ENCODE peak calls at places on chromosome 4, in four cellular contexts. X, V, J and R are unnamed samples.

GRCh38 chr4:24560770-24561415 is 23.5 kb downstream of the DHX15 start:
- DNase-seq in J (peak; percentile 74), X (no peak), V (no peak), R (no peak)

GRCh38 chr4:140769209-140769608 is 13.0 kb upstream of the TBC1D9 start:
- DNase-seq in V (no peak), J (no peak), X (no peak), R (no peak)

GRCh38 chr4:41977709-41978108 is 3.8 kb upstream of the DCAF4L1 start:
- DNase-seq in J (peak; percentile 57), V (peak; percentile 38), X (no peak), R (no peak)

GRCh38 chr4:59647500-59647899 is 1552.6 kb upstream of the ADGRL3 start:
- DNase-seq in X (no peak), J (no peak), V (no peak), R (no peak)

GRCh38 chr4:150001815-150002214 is 76.4 kb upstream of the DCLK2 start:
- DNase-seq in X (no peak), V (no peak), J (peak; percentile 59), R (peak; percentile 21)

GRCh38 chr4:924107-925096 is 7.7 kb downstream of the GAK start:
- DNase-seq in J (peak; percentile 78), V (peak; percentile 76), X (no peak), R (no peak)

GRCh38 chr4:73692284-73692683 is 48.1 kb upstream of the CXCL8 start:
- DNase-seq in X (no peak), V (no peak), J (no peak), R (no peak)

GRCh38 chr4:37682701-37683401 is 3.3 kb downstream of the RELL1 start:
- DNase-seq in X (no peak), J (no peak), V (peak; percentile 48), R (no peak)

GRCh38 chr4:38204317-38205060 is 244.3 kb downstream of the PTTG2 start:
- DNase-seq in X (no peak), J (no peak), V (no peak), R (no peak)

GRCh38 chr4:113142351-113142750 is 92.9 kb downstream of the ANK2 start:
- DNase-seq in V (no peak), J (no peak), X (no peak), R (no peak)

GRCh38 chr4:147138171-147138570 is 192.5 kb upstream of the TTC29 start:
- DNase-seq in V (peak; percentile 54), X (no peak), J (peak; percentile 33), R (no peak)

DNA sequence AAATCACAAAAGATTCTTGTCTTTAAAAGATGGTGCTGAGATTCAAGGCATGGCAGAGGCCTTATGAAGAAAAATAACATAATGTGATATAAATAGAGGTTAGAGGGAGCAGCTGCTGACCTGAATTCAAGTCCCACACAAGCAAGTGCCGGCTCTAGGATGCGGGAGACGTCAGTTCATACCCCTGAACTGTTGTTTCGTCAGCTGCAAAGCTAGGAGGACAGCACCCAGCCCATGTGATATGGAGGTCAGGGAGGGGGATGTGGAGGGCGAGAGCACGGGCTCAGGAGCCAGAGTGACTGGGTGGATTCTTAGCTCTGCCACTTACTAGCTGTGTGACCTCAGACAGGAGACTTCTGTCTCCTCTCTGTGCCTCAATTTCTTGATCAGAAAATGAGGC is 77.9 kb downstream of the JAKMIP1 start:
- DNase-seq in V (no peak), X (no peak), J (no peak), R (no peak)
- H2AK5ac ChIP-seq in V (no peak overlapping the region), X (no peak overlapping the region), J (no peak overlapping the region), R (no peak overlapping the region)

GRCh38 chr4:109816894-109817293 is 1.3 kb downstream of the GAR1 start:
- DNase-seq in X (no peak), V (peak; percentile 12), J (no peak), R (no peak)
- H3K4me3 ChIP-seq in X (peak overlapping the region; percentile 95), V (no peak overlapping the region), J (peak overlapping the region; percentile 61), R (no peak overlapping the region)

GRCh38 chr4:180434131-180434895 is 1808.9 kb upstream of the TENM3 start:
- DNase-seq in X (no peak), J (no peak), V (no peak), R (no peak)
- H2AK5ac ChIP-seq in X (no peak overlapping the region), J (no peak overlapping the region), V (no peak overlapping the region), R (no peak overlapping the region)

DNA sequence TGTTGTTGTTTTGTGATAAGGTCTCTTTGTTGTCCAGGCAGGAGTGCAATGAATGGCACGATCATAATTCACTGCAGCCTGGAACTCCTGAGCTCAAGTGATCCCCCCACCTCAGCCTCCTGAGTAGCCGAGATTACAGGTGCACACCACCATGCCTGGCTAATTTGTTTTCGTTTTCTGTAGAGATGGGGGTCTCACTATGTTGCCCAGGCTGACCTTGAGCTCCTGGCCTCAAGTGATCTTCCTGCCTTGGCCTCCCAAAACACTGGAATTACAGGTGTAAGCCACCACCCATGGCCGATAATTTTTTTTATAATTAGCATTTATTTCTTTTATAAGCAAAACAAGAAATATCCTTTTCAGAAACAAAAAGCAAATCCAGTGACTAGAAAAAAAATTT is 3.6 kb downstream of the PLAC8 start:
- DNase-seq in X (no peak), V (no peak), J (no peak), R (no peak)
- H3K4me3 ChIP-seq in X (peak overlapping the region; percentile 88), V (no peak overlapping the region), J (no peak overlapping the region), R (no peak overlapping the region)

DNA sequence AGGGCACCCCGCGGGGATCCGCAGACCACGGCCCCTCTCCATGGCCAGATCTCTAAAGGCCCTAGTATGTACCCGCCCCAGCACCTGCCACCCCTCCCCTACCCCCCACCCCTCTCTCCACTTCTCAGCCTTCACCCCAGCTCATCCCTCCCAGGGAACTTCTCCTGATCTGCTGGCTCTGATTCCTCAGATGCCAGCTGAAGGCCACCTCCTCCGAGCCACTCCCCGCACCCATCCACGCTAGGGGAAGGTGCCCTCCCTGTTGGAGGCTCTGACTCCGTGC is 11.9 kb downstream of the PSAPL1 start:
- DNase-seq in J (no peak), X (no peak), V (no peak), R (no peak)
- H2AK5ac ChIP-seq in J (no peak overlapping the region), X (no peak overlapping the region), V (no peak overlapping the region), R (no peak overlapping the region)